ENCODE peak calls at places on chromosomes 13 and 19, in five cellular contexts. K, Y, R, P and N are unnamed samples.

GRCh38 chr13:110498327-110498726 is 63.2 kb downstream of the RAB20 start:
- DNase-seq in R (no peak), P (no peak), Y (no peak), K (no peak), N (peak; percentile 30)

GRCh38 chr19:16825312-16826168 is 3.7 kb upstream of the SIN3B start:
- DNase-seq in P (no peak), Y (peak; percentile 60), K (no peak), R (peak; percentile 69), N (peak; percentile 87)

GRCh38 chr19:6536138-6536671 is 5.4 kb downstream of the TNFSF9 start:
- DNase-seq in Y (peak; percentile 28), K (no peak), P (peak; percentile 93), R (no peak), N (peak; percentile 41)

GRCh38 chr19:58558066-58558622 is at the start of gene UBE2M:
- DNase-seq in R (no peak), P (peak; percentile 68), K (no peak), Y (peak; percentile 68), N (peak; percentile 37)

GRCh38 chr19:52231154-52231565 is 38.2 kb upstream of the ZNF766 start:
- DNase-seq in R (no peak), K (no peak), P (no peak), Y (no peak), N (peak; percentile 10)

GRCh38 chr13:79741006-79741405 is 260.1 kb downstream of the NDFIP2 start:
- DNase-seq in Y (no peak), R (no peak), K (no peak), P (no peak), N (peak; percentile 65)

GRCh38 chr19:35797663-35798062 is 15.0 kb downstream of the PRODH2 start:
- DNase-seq in R (no peak), P (no peak), K (no peak), Y (no peak), N (no peak)

GRCh38 chr13:25902946-25903345 is 148.9 kb downstream of the SHISA2 start:
- DNase-seq in P (no peak), Y (no peak), K (no peak), R (no peak), N (no peak)

GRCh38 chr19:13063461-13064091 is 39.1 kb downstream of the LYL1 start:
- DNase-seq in P (no peak), K (no peak), R (no peak), Y (peak; percentile 74), N (no peak)

GRCh38 chr19:50517704-50518075 is 4.0 kb upstream of the ASPDH start:
- DNase-seq in K (no peak), Y (no peak), R (no peak), P (no peak), N (no peak)

GRCh38 chr13:44402902-44403719 is 29.5 kb downstream of the SERP2 start:
- DNase-seq in K (no peak), R (no peak), Y (no peak), P (no peak), N (no peak)

GRCh38 chr19:8722032-8722431 is 598 bp downstream of the OR2Z1 start:
- DNase-seq in R (no peak), Y (no peak), K (no peak), P (no peak), N (no peak)

GRCh38 chr19:15379996-15380647 is 535 bp upstream of the AKAP8 start:
- DNase-seq in P (peak; percentile 76), K (no peak), R (no peak), Y (no peak), N (peak; percentile 42)

GRCh38 chr13:79423801-79424642 is 18.0 kb upstream of the RBM26 start:
- DNase-seq in K (no peak), R (peak; percentile 24), Y (no peak), P (peak; percentile 65), N (peak; percentile 65)

GRCh38 chr13:110419946-110420345 is 112.9 kb downstream of the COL4A2 start:
- DNase-seq in K (no peak), P (no peak), Y (no peak), R (no peak), N (no peak)

GRCh38 chr13:29954082-29955043 is 103.9 kb upstream of the UBL3 start:
- DNase-seq in P (peak; percentile 27), R (no peak), K (no peak), Y (no peak), N (no peak)

GRCh38 chr13:43567608-43568007 is 219.2 kb downstream of the ENOX1 start:
- DNase-seq in P (no peak), K (no peak), Y (no peak), R (no peak), N (peak; percentile 30)

GRCh38 chr13:24684600-24684998 is 4.4 kb downstream of the ATP12A start:
- DNase-seq in Y (no peak), R (no peak), P (peak; percentile 55), K (no peak), N (peak; percentile 42)

GRCh38 chr19:45884682-45885555 is 1.0 kb downstream of the IRF2BP1 start:
- DNase-seq in P (peak; percentile 75), R (no peak), Y (peak; percentile 22), K (no peak), N (no peak)

GRCh38 chr19:40398417-40399056 is 8.6 kb upstream of the HIPK4 start:
- DNase-seq in Y (no peak), R (no peak), K (no peak), P (no peak), N (no peak)

GRCh38 chr13:57948884-57949283 is 317.3 kb downstream of the PCDH17 start:
- DNase-seq in R (no peak), Y (no peak), K (no peak), P (no peak), N (no peak)

GRCh38 chr19:2527171-2527570 is 51.2 kb downstream of the GADD45B start:
- DNase-seq in P (no peak), R (no peak), Y (no peak), K (no peak), N (no peak)

GRCh38 chr19:2524840-2525723 is 49.2 kb downstream of the GADD45B start:
- DNase-seq in K (no peak), P (peak; percentile 94), R (no peak), Y (no peak), N (peak; percentile 87)

GRCh38 chr19:2527716-2528115 is 51.8 kb downstream of the GADD45B start:
- DNase-seq in K (no peak), R (no peak), P (no peak), Y (no peak), N (no peak)

GRCh38 chr19:2524361-2524839 is 48.5 kb downstream of the GADD45B start:
- DNase-seq in P (no peak), K (no peak), Y (no peak), R (no peak), N (no peak)

GRCh38 chr19:2523630-2524311 is 47.8 kb downstream of the GADD45B start:
- DNase-seq in Y (no peak), R (no peak), K (no peak), P (no peak), N (peak; percentile 64)
- TF ChIP-seq CTCF in Y (no peak), R (peak; percentile 41), K (no peak), P (no peak), N (peak; percentile 47)

GRCh38 chr19:5020368-5020767 is 51.5 kb downstream of the KDM4B start:
- DNase-seq in Y (no peak), K (no peak), R (no peak), P (no peak), N (no peak)
- H3K4me3 ChIP-seq in Y (no peak overlapping the region), K (no peak overlapping the region), R (no peak overlapping the region), P (no peak overlapping the region), N (no peak overlapping the region)

GRCh38 chr13:52862358-52863206 is 14.1 kb upstream of the PCDH8 start:
- DNase-seq in R (no peak), P (peak; percentile 35), Y (no peak), K (peak; percentile 7), N (no peak)
- TF ChIP-seq CTCF in R (peak; percentile 54), P (peak; percentile 82), Y (peak; percentile 17), K (peak; percentile 74), N (peak; percentile 53)

DNA sequence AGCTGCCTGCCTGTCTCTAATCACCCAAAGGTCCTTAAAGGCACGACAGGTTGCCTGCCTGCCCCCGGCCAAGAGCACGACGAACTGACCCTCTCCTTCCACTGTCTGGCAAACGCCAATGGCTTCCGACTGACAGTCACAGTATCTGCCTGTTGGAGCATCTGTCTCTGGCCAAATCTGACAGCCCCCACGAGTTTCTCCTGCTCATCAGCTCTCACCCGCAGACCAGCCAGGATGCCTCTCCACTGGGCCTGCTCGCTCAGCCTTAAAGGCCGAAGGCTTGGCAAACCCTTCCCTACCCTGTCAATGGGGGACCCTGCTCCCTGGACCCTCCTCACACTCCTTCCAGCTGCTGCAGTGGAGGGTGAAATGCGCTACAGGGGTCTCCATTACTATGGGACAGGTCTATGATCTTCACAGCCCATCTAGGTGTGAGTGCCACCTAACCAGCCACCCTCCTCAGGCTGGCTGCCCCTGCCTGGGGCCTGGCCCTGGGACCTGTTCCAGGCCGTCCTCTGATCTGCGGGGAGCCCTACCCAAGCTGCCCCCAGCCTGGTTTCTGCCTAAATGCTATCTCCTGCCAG is 932 bp downstream of the FAM83E start:
- DNase-seq in K (no peak), Y (no peak), R (no peak), P (no peak), N (no peak)
- H3K4me3 ChIP-seq in K (no peak overlapping the region), Y (no peak overlapping the region), R (no peak overlapping the region), P (no peak overlapping the region), N (no peak overlapping the region)

DNA sequence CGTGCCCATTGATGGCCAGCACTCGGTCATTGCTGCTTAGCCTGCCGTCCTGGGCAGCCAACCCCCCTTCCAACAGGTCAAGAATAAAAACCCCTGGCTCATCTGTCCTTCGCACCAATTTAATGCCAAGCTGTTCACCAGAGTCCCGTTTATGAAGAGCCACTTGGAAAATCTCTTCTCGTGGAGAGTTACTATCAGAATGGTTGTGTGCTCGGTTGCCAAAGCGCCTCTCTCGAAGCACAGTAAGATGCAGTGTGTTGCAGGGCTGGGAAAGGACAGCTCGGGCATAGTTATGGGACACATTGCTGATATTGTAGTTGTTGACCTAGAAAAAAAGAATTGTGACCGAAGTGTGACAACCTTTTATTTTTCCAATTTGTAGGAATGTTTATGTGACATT is 57.9 kb downstream of the LNX2 start:
- DNase-seq in Y (peak; percentile 35), R (no peak), K (no peak), P (no peak), N (no peak)
- TF ChIP-seq CTCF in Y (no peak), R (no peak), K (no peak), P (no peak), N (no peak)

GRCh38 chr13:113837554-113838355 is 26.1 kb downstream of the GAS6 start:
- DNase-seq in K (no peak), P (peak; percentile 87), Y (peak; percentile 92), R (peak; percentile 94), N (peak; percentile 99)
- H3K4me3 ChIP-seq in K (peak overlapping the region; percentile 38), P (no peak overlapping the region), Y (peak overlapping the region; percentile 23), R (peak overlapping the region; percentile 49), N (peak overlapping the region; percentile 68)

GRCh38 chr13:28820099-28821051 is at the start of gene MTUS2:
- DNase-seq in Y (no peak), P (no peak), R (no peak), K (no peak), N (no peak)

GRCh38 chr13:28817204-28817603 is 2.9 kb upstream of the MTUS2 start:
- DNase-seq in R (no peak), Y (no peak), P (no peak), K (no peak), N (no peak)

GRCh38 chr13:28819046-28819747 is 942 bp upstream of the MTUS2 start:
- DNase-seq in R (no peak), P (peak; percentile 39), K (no peak), Y (no peak), N (peak; percentile 41)

GRCh38 chr13:28822161-28822560 is 2.0 kb downstream of the MTUS2 start:
- DNase-seq in P (no peak), R (no peak), Y (no peak), K (no peak), N (no peak)

GRCh38 chr13:28819748-28820098 is 416 bp upstream of the MTUS2 start:
- DNase-seq in K (no peak), P (peak; percentile 57), R (no peak), Y (peak; percentile 69), N (peak; percentile 19)
- TF ChIP-seq CTCF in K (peak; percentile 78), P (no peak), R (no peak), Y (peak; percentile 33), N (no peak)

GRCh38 chr19:11540642-11541041 is 2.0 kb downstream of the CNN1 start:
- DNase-seq in Y (no peak), R (no peak), K (no peak), P (no peak), N (no peak)
- H3K4me3 ChIP-seq in Y (no peak overlapping the region), R (no peak overlapping the region), K (no peak overlapping the region), P (no peak overlapping the region), N (no peak overlapping the region)